ENCODE peak calls at places on chromosomes 5 and 9, in six cellular contexts. V is IMR-90, W is neuronal stem cell, Y is H1, L is mesenchymal stem cell, I is trophoblast cell. A is an unnamed sample.

GRCh38 chr5:78886650-78887230 is 98.4 kb downstream of the ARSB start:
- DNase-seq in V (peak), W (no peak), Y (no peak), L (peak), I (peak), A (no peak)

GRCh38 chr5:134582281-134582680 is 50.3 kb downstream of the SAR1B start:
- DNase-seq in V (no peak), W (no peak), Y (no peak), L (no peak), I (no peak), A (no peak)

GRCh38 chr9:132857031-132857430 is 21.1 kb downstream of the AK8 start:
- DNase-seq in V (peak), W (no peak), Y (no peak), L (peak), I (no peak), A (no peak)

GRCh38 chr5:59560553-59560952 is 333.0 kb downstream of the PDE4D start:
- DNase-seq in V (no peak), W (no peak), Y (no peak), L (no peak), I (no peak), A (no peak)

GRCh38 chr9:37005517-37006140 is 28.4 kb downstream of the PAX5 start:
- DNase-seq in V (no peak), W (no peak), Y (no peak), L (no peak), I (no peak), A (no peak)

GRCh38 chr5:25090818-25091217 is 446.0 kb upstream of the CDH10 start:
- DNase-seq in V (no peak), W (no peak), Y (no peak), L (no peak), I (no peak), A (no peak)

GRCh38 chr9:114425126-114425525 is 37.3 kb upstream of the AKNA start:
- DNase-seq in V (no peak), W (no peak), Y (no peak), L (no peak), I (no peak), A (no peak)

GRCh38 chr9:20985851-20986600 is 45.4 kb downstream of the HACD4 start:
- DNase-seq in V (no peak), W (no peak), Y (no peak), L (no peak), I (no peak), A (no peak)

DNA sequence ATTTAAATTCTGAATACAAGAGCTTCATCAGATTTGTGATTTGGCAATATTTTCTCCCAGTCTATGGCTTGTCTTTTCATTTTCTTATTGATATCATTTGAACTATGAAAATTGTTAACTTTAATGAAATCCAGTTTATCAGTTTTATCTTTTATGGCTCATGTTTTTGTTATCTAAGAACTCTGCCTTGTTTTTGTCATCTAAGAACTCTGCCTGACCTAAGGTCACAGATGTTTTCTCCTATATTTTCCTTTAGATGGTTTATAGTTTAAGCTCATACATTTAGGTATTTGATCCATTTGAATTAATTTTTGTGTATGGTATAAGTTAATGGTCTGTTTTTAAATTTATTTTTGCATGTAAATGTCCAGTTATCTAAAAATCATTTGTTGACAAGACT is 52.9 kb downstream of the NIPBL start:
- DNase-seq in V (no peak), W (no peak), Y (no peak), L (no peak), I (no peak), A (no peak)
- H3K14ac ChIP-seq in V (no peak), W (no peak), Y (no peak), L (no peak), I (no peak), A (no peak)

GRCh38 chr9:130461218-130461630 is 16.5 kb downstream of the ASS1 start:
- DNase-seq in V (peak), W (peak), Y (no peak), L (peak), I (peak), A (peak)
- H3K14ac ChIP-seq in V (no peak), W (no peak), Y (no peak), L (no peak), I (no peak), A (no peak)

GRCh38 chr5:169185626-169186025 is 115.3 kb downstream of the SLIT3 start:
- DNase-seq in V (no peak), W (no peak), Y (no peak), L (no peak), I (no peak), A (no peak)
- H3K14ac ChIP-seq in V (no peak), W (no peak), Y (no peak), L (no peak), I (no peak), A (no peak)

DNA sequence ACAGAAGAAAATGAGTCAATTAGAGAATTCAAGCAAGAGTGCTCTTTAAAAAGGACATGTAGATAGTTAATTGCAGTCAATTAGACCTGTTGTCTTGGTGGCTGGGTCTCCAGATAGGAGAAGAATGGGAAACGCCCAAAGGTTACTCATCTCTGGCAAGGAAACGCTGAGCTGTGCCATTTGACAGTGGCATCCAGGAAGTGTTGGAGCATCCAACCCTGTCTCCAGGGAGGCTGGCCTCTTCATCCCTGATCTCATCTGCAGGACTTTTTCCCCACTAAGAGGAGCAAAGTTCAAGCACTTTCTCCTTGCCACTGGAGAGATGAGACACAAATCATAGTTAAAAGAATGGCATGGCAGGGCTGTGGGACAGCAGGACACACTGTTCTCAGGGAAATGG is 111.7 kb upstream of the MSX2 start:
- DNase-seq in V (no peak), W (no peak), Y (no peak), L (peak), I (peak), A (no peak)
- H3K14ac ChIP-seq in V (no peak), W (no peak), Y (no peak), L (no peak), I (no peak), A (no peak)

DNA sequence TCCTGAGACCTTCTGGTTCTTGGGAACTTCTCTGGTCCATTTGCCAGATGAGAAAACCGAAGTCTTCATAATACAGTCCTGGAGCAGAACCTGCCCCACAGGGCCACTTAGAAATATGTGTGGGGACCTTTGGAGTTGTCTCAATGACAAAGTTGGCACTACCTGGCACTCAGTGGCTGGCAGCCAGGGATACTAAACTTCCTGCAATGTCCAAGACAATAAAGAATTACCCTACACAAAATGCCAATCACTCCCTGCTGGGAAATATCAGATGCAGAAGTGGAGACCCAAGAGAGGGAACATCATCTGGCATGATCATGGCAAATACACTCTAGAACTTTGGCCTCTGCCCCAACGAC is 29.6 kb downstream of the ADRB2 start:
- DNase-seq in V (no peak), W (no peak), Y (no peak), L (no peak), I (no peak), A (no peak)
- H3K14ac ChIP-seq in V (no peak), W (no peak), Y (no peak), L (no peak), I (no peak), A (no peak)

GRCh38 chr9:129703667-129704355 is 38.4 kb downstream of the PRRX2 start:
- DNase-seq in V (no peak), W (no peak), Y (no peak), L (no peak), I (no peak), A (no peak)
- H3K14ac ChIP-seq in V (peak), W (no peak), Y (no peak), L (no peak), I (no peak), A (no peak)

DNA sequence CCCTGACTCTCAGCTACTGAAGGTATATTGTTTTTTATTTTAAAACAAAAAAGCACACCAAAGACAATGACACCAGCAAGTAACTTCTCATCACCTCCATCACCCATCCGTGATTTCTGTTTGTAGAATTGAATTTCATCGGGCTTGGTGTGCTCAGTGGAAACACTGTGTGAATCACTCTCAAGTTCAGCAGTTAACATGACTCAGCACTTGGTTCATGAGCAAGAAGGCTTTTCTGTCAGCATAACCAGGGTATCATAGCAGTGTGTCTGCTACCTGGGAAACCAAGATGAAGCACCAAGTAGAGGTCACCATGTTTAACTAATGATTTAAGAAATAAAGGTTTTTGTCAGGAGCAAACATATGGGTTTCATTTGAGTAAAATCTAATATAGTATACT is 123.7 kb downstream of the INSYN2B start:
- DNase-seq in V (peak), W (no peak), Y (no peak), L (peak), I (no peak), A (no peak)
- H3K14ac ChIP-seq in V (no peak), W (no peak), Y (no peak), L (no peak), I (no peak), A (no peak)

DNA sequence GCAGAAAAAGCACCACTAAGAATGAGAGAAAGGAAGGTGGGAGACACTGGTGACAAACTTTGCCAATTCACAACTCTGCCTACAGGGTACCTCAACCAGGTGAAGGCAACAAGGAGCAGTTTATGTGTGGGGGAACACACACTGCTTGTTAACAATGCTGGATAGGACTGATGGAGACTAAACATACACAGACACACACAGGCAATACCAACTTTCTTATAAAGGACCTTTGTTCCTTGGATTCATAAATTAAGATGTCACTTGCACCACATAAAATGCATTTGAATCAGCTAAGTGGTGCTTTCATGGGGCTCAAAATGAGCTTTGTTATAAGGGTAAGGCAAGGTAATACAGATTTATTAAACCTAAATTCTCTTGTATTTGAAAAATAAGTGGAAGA is 4.0 kb downstream of the TSTD2 start:
- DNase-seq in V (no peak), W (no peak), Y (no peak), L (no peak), I (no peak), A (no peak)
- H3K14ac ChIP-seq in V (no peak), W (no peak), Y (no peak), L (no peak), I (no peak), A (no peak)

GRCh38 chr5:51829226-51829625 is 446.0 kb downstream of the ISL1 start:
- DNase-seq in V (no peak), W (no peak), Y (no peak), L (no peak), I (peak), A (no peak)

GRCh38 chr5:51832934-51833470 is 449.8 kb downstream of the ISL1 start:
- DNase-seq in V (no peak), W (no peak), Y (no peak), L (no peak), I (peak), A (no peak)

DNA sequence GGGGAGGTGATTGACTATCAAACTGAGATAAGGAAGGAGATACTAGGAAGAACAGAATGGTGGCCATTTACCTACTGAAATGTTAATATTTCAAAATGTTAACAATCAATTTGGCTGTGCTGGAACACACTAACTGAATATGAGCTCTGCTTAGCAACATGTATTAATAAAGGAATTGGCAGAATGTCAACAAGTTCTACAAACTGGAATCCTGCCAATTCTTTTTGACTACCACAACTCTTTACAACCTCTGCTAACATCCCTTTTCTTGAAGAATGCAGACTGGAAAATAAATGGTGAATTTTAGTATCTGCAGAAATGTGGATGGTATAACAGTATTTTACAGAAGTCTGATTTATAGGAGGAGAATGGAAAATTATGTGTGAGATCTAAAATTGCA is 446.4 kb downstream of the ISL1 start:
- DNase-seq in V (no peak), W (no peak), Y (no peak), L (no peak), I (no peak), A (no peak)
- H3K14ac ChIP-seq in V (no peak), W (no peak), Y (no peak), L (no peak), I (no peak), A (no peak)

DNA sequence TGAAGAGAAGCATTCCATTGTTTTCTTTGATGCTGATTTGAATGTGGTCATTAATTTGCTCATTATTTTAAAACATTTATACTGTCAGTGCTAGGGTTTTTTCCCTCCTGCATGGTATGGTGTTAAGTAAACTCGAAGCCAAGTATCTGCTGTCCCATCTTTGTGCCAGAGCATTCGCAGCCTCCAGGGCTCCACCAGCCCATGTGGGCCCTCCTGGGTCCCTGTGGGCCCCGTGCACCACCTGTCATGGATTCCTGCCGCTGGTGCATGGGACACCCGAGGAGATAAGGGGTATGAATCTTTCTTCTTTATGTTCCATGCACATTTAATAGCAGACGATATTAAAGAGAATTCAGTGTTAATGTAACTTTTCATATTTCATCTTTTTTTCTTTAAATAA is 95.1 kb downstream of the TRIO start:
- DNase-seq in V (no peak), W (no peak), Y (no peak), L (no peak), I (no peak), A (no peak)
- H3K14ac ChIP-seq in V (no peak), W (no peak), Y (no peak), L (no peak), I (no peak), A (no peak)